ENCODE peak calls at places on chromosome 2, in four cellular contexts. U, F, N and H are unnamed samples.

GRCh38 chr2:85794491-85795121 is 40.8 kb downstream of the ATOH8 start:
- DNase-seq in U (no peak), F (no peak), N (peak; percentile 67), H (no peak)

GRCh38 chr2:70715161-70715985 is 52.6 kb downstream of the ADD2 start:
- DNase-seq in U (no peak), F (no peak), N (peak; percentile 41), H (no peak)

GRCh38 chr2:61770746-61771145 is 83.1 kb downstream of the FAM161A start:
- DNase-seq in U (no peak), F (no peak), N (no peak), H (no peak)

GRCh38 chr2:179677148-179677688 is 184.2 kb downstream of the ZNF385B start:
- DNase-seq in U (no peak), F (no peak), N (no peak), H (no peak)

GRCh38 chr2:118865106-118865505 is 17.7 kb upstream of the EN1 start:
- DNase-seq in U (peak; percentile 56), F (peak; percentile 48), N (peak; percentile 70), H (peak; percentile 52)

GRCh38 chr2:197073701-197074433 is 147.4 kb upstream of the PGAP1 start:
- DNase-seq in U (no peak), F (no peak), N (no peak), H (no peak)

GRCh38 chr2:30408961-30409387 is 38.1 kb upstream of the LCLAT1 start:
- DNase-seq in U (no peak), F (no peak), N (no peak), H (no peak)

GRCh38 chr2:161424992-161425391 is 8.9 kb downstream of the TBR1 start:
- DNase-seq in U (no peak), F (no peak), N (no peak), H (no peak)

GRCh38 chr2:74498500-74499268 is 719 bp downstream of the LBX2 start:
- DNase-seq in U (no peak), F (no peak), N (peak; percentile 49), H (peak; percentile 63)

GRCh38 chr2:188307850-188308283 is 16.2 kb downstream of the GULP1 start:
- DNase-seq in U (no peak), F (no peak), N (peak; percentile 65), H (no peak)

GRCh38 chr2:238970553-238971081 is 122.7 kb downstream of the TWIST2 start:
- DNase-seq in U (peak; percentile 58), F (peak; percentile 77), N (peak; percentile 88), H (peak; percentile 80)

GRCh38 chr2:113069676-113070605 is 2.2 kb downstream of the IL1F10 start:
- DNase-seq in U (no peak), F (no peak), N (no peak), H (no peak)
- TF ChIP-seq FOXJ3 in U (no peak), F (no peak), N (no peak), H (no peak)

GRCh38 chr2:234395801-234396478 is 100.9 kb downstream of the ARL4C start:
- DNase-seq in U (no peak), F (no peak), N (peak; percentile 67), H (no peak)
- TF ChIP-seq FOXJ3 in U (no peak), F (no peak), N (no peak), H (no peak)

GRCh38 chr2:134446431-134447091 is 192.7 kb downstream of the MGAT5 start:
- DNase-seq in U (no peak), F (no peak), N (no peak), H (no peak)
- TF ChIP-seq FOXJ3 in U (no peak), F (no peak), N (no peak), H (no peak)

GRCh38 chr2:42742740-42743666 is 20.9 kb downstream of the OXER1 start:
- DNase-seq in U (no peak), F (no peak), N (no peak), H (no peak)
- TF ChIP-seq FOXJ3 in U (no peak), F (no peak), N (no peak), H (no peak)

GRCh38 chr2:229350117-229350805 is 79.2 kb upstream of the PID1 start:
- DNase-seq in U (no peak), F (no peak), N (no peak), H (no peak)
- TF ChIP-seq FOXJ3 in U (no peak), F (no peak), N (no peak), H (no peak)